ENCODE peak calls at places on chromosomes 12 and 14, in ten cellular contexts. V is HCEC 1CT; X is mucosa of descending colon; H is choroid plexus epithelial cell; O is ACHN; U is Daoy; Q is T-helper 17 cell; Z is activated naive CD4-positive, alpha-beta T cell; S is HuH-7; Y is cardiac muscle cell. G is an unnamed sample.

GRCh38 chr14:87615822-87616679 is 376.9 kb downstream of the GALC start:
- DNase-seq in V (peak; percentile 18), S (peak; percentile 29), Q (no peak), Y (peak; percentile 80), Z (no peak), O (peak; percentile 58), X (no peak), U (peak; percentile 48), H (peak; percentile 40), G (peak; percentile 5)

GRCh38 chr14:93042968-93043940 is 72.5 kb downstream of the ITPK1 start:
- DNase-seq in X (peak; percentile 90), Z (no peak), V (peak; percentile 43), Y (no peak), U (peak; percentile 98), Q (no peak), H (peak; percentile 67), O (no peak), S (peak; percentile 76), G (peak; percentile 95)

GRCh38 chr14:70622111-70622712 is 19.5 kb upstream of the TTC9 start:
- DNase-seq in U (peak; percentile 49), S (peak; percentile 33), H (peak; percentile 76), Z (no peak), Q (peak; percentile 12), Y (peak; percentile 74), V (peak; percentile 22), X (no peak), O (peak; percentile 56), G (no peak)

GRCh38 chr12:75850751-75851462 is 180.7 kb downstream of the PHLDA1 start:
- DNase-seq in Y (no peak), S (no peak), U (peak; percentile 52), X (no peak), V (peak; percentile 95), Q (no peak), Z (no peak), O (no peak), H (peak; percentile 39), G (peak; percentile 54)

GRCh38 chr12:50053583-50053982 is 3.8 kb upstream of the ASIC1 start:
- DNase-seq in S (no peak), H (no peak), Z (no peak), X (peak; percentile 16), Q (no peak), O (no peak), U (no peak), Y (no peak), V (no peak), G (no peak)

GRCh38 chr12:57176139-57176477 is 28.7 kb upstream of the LRP1-AS start:
- DNase-seq in U (no peak), Z (no peak), X (no peak), Y (no peak), H (no peak), Q (no peak), V (no peak), O (no peak), S (no peak), G (no peak)

GRCh38 chr14:50745401-50746058 is 77.4 kb upstream of the SAV1 start:
- DNase-seq in Z (no peak), H (no peak), U (no peak), V (no peak), S (no peak), Y (no peak), O (no peak), X (no peak), Q (no peak), G (no peak)

GRCh38 chr12:95117178-95117599 is 43.8 kb upstream of the NR2C1 start:
- DNase-seq in Y (peak; percentile 84), Z (peak; percentile 3), O (peak; percentile 89), Q (peak; percentile 32), X (no peak), U (peak; percentile 71), H (peak; percentile 83), S (peak; percentile 29), V (peak; percentile 75), G (peak; percentile 20)

GRCh38 chr14:102731871-102732800 is 45.1 kb upstream of the TRAF3 start:
- DNase-seq in V (no peak), O (no peak), S (no peak), H (no peak), X (no peak), U (no peak), Q (no peak), Z (no peak), Y (no peak), G (no peak)

GRCh38 chr14:92426237-92426636 is 87.3 kb upstream of the RIN3 start:
- DNase-seq in Z (no peak), Y (no peak), O (no peak), U (no peak), Q (no peak), H (peak; percentile 58), S (no peak), X (no peak), V (peak; percentile 14), G (peak; percentile 29)

GRCh38 chr12:57019983-57020719 is 3.8 kb upstream of the TAC3 start:
- DNase-seq in X (no peak), O (no peak), V (no peak), Q (no peak), H (no peak), Z (no peak), S (no peak), Y (no peak), U (no peak), G (no peak)

GRCh38 chr14:38420045-38420444 is 164.2 kb upstream of the CLEC14A start:
- DNase-seq in U (no peak), Z (no peak), X (no peak), O (no peak), Y (no peak), H (peak; percentile 55), V (peak; percentile 54), S (no peak), Q (no peak), G (no peak)

GRCh38 chr12:32482226-32482625 is 82.9 kb downstream of the FGD4 start:
- DNase-seq in Y (no peak), S (no peak), V (no peak), X (no peak), Q (no peak), U (no peak), H (peak; percentile 55), O (no peak), Z (no peak), G (no peak)

GRCh38 chr14:77014004-77014604 is 14.4 kb downstream of the IRF2BPL start:
- DNase-seq in V (no peak), U (peak; percentile 49), S (no peak), Z (no peak), X (no peak), H (peak; percentile 73), Q (no peak), O (no peak), Y (peak; percentile 87), G (no peak)

GRCh38 chr12:55392032-55392795 is 8.1 kb upstream of the OR6C65 start:
- DNase-seq in U (peak; percentile 7), Z (no peak), O (no peak), Y (no peak), H (no peak), V (no peak), Q (no peak), X (no peak), S (no peak), G (no peak)

GRCh38 chr14:94403312-94403711 is 14.9 kb upstream of the SERPINA1 start:
- DNase-seq in H (no peak), Z (no peak), Y (no peak), U (no peak), O (no peak), Q (no peak), X (no peak), S (no peak), V (no peak), G (no peak)

GRCh38 chr12:68981536-68981935 is 48.6 kb upstream of the CPM start:
- DNase-seq in X (no peak), S (no peak), U (peak; percentile 57), O (no peak), Y (no peak), V (peak; percentile 5), Q (no peak), H (peak; percentile 32), Z (no peak), G (no peak)

GRCh38 chr12:43113153-43113552 is 438.9 kb downstream of the ADAMTS20 start:
- DNase-seq in Y (peak; percentile 42), U (peak; percentile 51), O (no peak), Z (no peak), S (no peak), V (peak; percentile 4), H (peak; percentile 56), Q (no peak), X (no peak), G (no peak)

GRCh38 chr12:99130808-99131538 is 485.9 kb downstream of the APAF1 start:
- DNase-seq in O (no peak), Z (no peak), Y (no peak), H (peak; percentile 14), S (no peak), V (no peak), X (no peak), Q (no peak), U (peak; percentile 5), G (no peak)

GRCh38 chr12:13135336-13136178 is 32.1 kb upstream of the GSG1 start:
- DNase-seq in O (peak; percentile 95), H (peak; percentile 80), Y (peak; percentile 12), U (peak; percentile 89), V (peak; percentile 87), Q (no peak), X (peak; percentile 61), S (no peak), Z (no peak), G (peak; percentile 96)

GRCh38 chr12:7113389-7113871 is 4.4 kb upstream of the C1RL start:
- DNase-seq in Q (no peak), X (no peak), Z (no peak), U (peak; percentile 35), O (peak; percentile 51), S (no peak), V (peak; percentile 45), Y (peak; percentile 40), H (peak; percentile 64), G (no peak)

GRCh38 chr14:101078892-101079221 is 175.3 kb upstream of the RTL1 start:
- DNase-seq in X (no peak), U (no peak), O (no peak), H (no peak), S (no peak), Q (no peak), Z (no peak), V (no peak), Y (no peak), G (no peak)

GRCh38 chr12:69689638-69690037 is 9.5 kb downstream of the BEST3 start:
- DNase-seq in H (no peak), Y (no peak), Q (no peak), X (no peak), O (no peak), V (no peak), Z (no peak), U (peak; percentile 12), S (no peak), G (no peak)

GRCh38 chr12:96522283-96522682 is 32.9 kb downstream of the CFAP54 start:
- DNase-seq in Y (no peak), V (no peak), U (no peak), Q (no peak), Z (no peak), O (no peak), X (no peak), S (no peak), H (no peak), G (no peak)

GRCh38 chr12:121391619-121392324 is 8.1 kb upstream of the RNF34 start:
- DNase-seq in V (peak; percentile 23), O (no peak), H (peak; percentile 55), Q (no peak), U (peak; percentile 25), S (no peak), X (no peak), Y (no peak), Z (no peak), G (no peak)

GRCh38 chr14:23095196-23096108 is at the start of gene C14orf119:
- DNase-seq in O (peak; percentile 99), V (peak; percentile 98), H (peak; percentile 100), Y (peak; percentile 100), U (peak; percentile 99), S (peak; percentile 96), Q (peak; percentile 95), X (peak; percentile 96), Z (no peak), G (peak; percentile 93)

GRCh38 chr12:72318341-72318740 is 46.2 kb downstream of the TRHDE start:
- DNase-seq in U (no peak), H (no peak), Y (no peak), V (no peak), O (no peak), Z (no peak), Q (no peak), X (no peak), S (no peak), G (no peak)

GRCh38 chr12:25337916-25338315 is 87.2 kb upstream of the KRAS start:
- DNase-seq in Z (no peak), S (no peak), U (no peak), Y (no peak), Q (no peak), V (no peak), H (no peak), X (no peak), O (no peak), G (no peak)